ENCODE peak calls at places on chromosomes 7 and 10, in seven cellular contexts. Z is body of pancreas; G is Peyer's patch; U is GM23338; P is dorsolateral prefrontal cortex; J is CD4-positive, alpha-beta T cell; H is uterus. S is an unnamed sample.

GRCh38 chr10:115957010-115957395 is 316.0 kb downstream of the GFRA1 start:
- DNase-seq in P (no peak), Z (no peak), U (no peak), J (no peak), G (no peak), H (no peak), S (no peak)

GRCh38 chr10:30359373-30360206 is 10.5 kb upstream of the MTPAP start:
- DNase-seq in P (no peak), H (no peak), U (peak), G (peak), Z (peak), J (peak), S (no peak)

GRCh38 chr7:41403291-41403690 is 299.6 kb downstream of the INHBA start:
- DNase-seq in U (peak), P (no peak), H (no peak), G (no peak), Z (no peak), J (no peak), S (no peak)

GRCh38 chr10:32332299-32332750 is 14.6 kb downstream of the EPC1 start:
- DNase-seq in G (peak), U (no peak), H (no peak), P (no peak), Z (peak), J (peak), S (no peak)

GRCh38 chr7:55996856-55997500 is 32.6 kb downstream of the NIPSNAP2 start:
- DNase-seq in P (no peak), G (no peak), U (no peak), H (no peak), Z (no peak), J (no peak), S (no peak)

GRCh38 chr10:100738055-100738827 is 7.1 kb upstream of the PAX2 start:
- DNase-seq in J (no peak), U (peak), G (no peak), P (no peak), H (no peak), Z (no peak), S (no peak)

GRCh38 chr7:129457101-129457500 is 22.9 kb downstream of the STRIP2 start:
- DNase-seq in J (no peak), G (no peak), Z (no peak), U (no peak), P (no peak), H (no peak), S (no peak)

GRCh38 chr10:35464805-35465456 is 128.6 kb downstream of the CCNY start:
- DNase-seq in Z (no peak), P (no peak), H (no peak), G (no peak), J (no peak), U (peak), S (no peak)

GRCh38 chr7:14021069-14021468 is 31.6 kb upstream of the ETV1 start:
- DNase-seq in P (no peak), J (no peak), U (no peak), H (no peak), Z (no peak), G (no peak), S (no peak)

GRCh38 chr7:100806276-100806675 is 21.0 kb downstream of the EPHB4 start:
- DNase-seq in U (no peak), G (no peak), P (no peak), H (no peak), J (no peak), Z (no peak), S (no peak)

GRCh38 chr10:104066945-104067344 is 18.7 kb downstream of the COL17A1 start:
- DNase-seq in G (no peak), P (no peak), Z (no peak), H (no peak), J (no peak), U (peak), S (no peak)

GRCh38 chr10:70694410-70695179 is 22.3 kb downstream of the ADAMTS14 start:
- DNase-seq in Z (peak), G (no peak), J (no peak), H (no peak), U (no peak), P (no peak), S (no peak)

GRCh38 chr7:92827464-92827863 is 8.9 kb downstream of the CDK6 start:
- DNase-seq in H (no peak), P (no peak), J (no peak), U (no peak), Z (peak), G (no peak), S (no peak)

GRCh38 chr10:89373916-89374711 is 3.7 kb upstream of the IFIT1B start:
- DNase-seq in U (no peak), J (no peak), G (peak), Z (peak), P (peak), H (peak), S (peak)

GRCh38 chr7:27150568-27151340 is 1.6 kb downstream of the HOXA3 start:
- DNase-seq in G (peak), H (peak), P (peak), U (peak), J (peak), Z (peak), S (no peak)

GRCh38 chr10:124522131-124522902 is 60.7 kb downstream of the LHPP start:
- DNase-seq in P (no peak), G (no peak), J (no peak), U (no peak), Z (no peak), H (no peak), S (no peak)

GRCh38 chr7:150324366-150324961 is 1.1 kb upstream of the ACTR3C start:
- DNase-seq in H (no peak), P (no peak), G (no peak), Z (peak), U (peak), J (no peak), S (no peak)

GRCh38 chr7:23383225-23383624 is 84.1 kb downstream of the MALSU1 start:
- DNase-seq in Z (no peak), H (no peak), G (no peak), J (no peak), U (no peak), P (no peak), S (no peak)

GRCh38 chr7:126843883-126844282 is 408.9 kb downstream of the GRM8 start:
- DNase-seq in J (no peak), U (no peak), H (no peak), P (no peak), Z (no peak), G (no peak), S (no peak)
- TF ChIP-seq CTCF in J (no peak), U (no peak), H (no peak), P (no peak), Z (no peak), G (no peak), S (no peak)

DNA sequence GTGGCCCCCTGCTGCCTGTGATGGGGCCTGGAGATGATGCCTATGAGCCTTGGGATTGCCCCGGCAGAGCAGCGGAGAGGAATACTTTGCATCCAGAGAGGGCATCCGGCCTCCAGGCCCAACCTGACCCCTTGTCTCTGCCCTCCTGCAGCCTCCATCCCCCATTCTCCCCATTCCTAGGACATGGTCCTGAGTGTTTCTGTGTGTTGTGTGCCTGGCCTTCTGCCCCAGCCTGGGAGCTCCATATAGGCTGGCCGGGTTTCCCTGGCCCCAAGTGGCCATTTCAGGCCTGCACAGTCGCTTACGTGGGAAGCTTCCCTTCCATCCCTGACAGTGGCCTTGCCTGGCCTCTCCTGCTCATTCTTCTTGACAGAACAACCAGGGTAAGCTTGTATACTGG is 296.7 kb upstream of the ZMIZ1 start:
- DNase-seq in G (no peak), Z (no peak), H (no peak), J (no peak), U (no peak), P (no peak), S (no peak)
- H3K27ac ChIP-seq in G (peak), Z (no peak), H (peak), J (no peak), U (no peak), P (no peak), S (no peak)

GRCh38 chr10:131242007-131242406 is 69.5 kb downstream of the TCERG1L start:
- DNase-seq in G (no peak), Z (peak), H (no peak), P (no peak), J (no peak), U (peak), S (no peak)
- TF ChIP-seq CTCF in G (peak), Z (peak), H (no peak), P (peak), J (no peak), U (peak), S (no peak)

DNA sequence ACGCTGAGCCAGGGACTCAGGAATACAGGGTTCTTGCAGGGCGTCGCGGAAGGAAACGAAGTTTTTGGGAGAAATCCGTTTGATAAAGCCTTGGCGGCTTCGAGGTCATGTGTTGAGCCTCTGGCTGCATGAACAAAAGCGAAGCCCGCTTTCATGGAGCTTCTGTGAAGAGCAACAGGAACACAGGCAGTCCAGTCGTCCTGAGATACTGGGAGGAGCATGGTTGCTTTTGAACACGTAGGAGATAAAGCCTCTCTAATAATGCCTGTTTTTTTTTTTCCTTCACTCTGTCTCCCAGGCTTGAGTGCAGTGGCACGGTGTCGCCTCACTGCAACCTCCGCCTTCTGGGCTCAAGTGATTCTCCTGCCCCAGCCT is 455 bp upstream of the ZNF32 start:
- DNase-seq in J (no peak), Z (no peak), H (no peak), U (no peak), G (no peak), P (no peak), S (no peak)
- H3K27ac ChIP-seq in J (no peak), Z (no peak), H (peak), U (no peak), G (peak), P (peak), S (peak)

GRCh38 chr10:113980408-113981087 is 63.1 kb upstream of the ADRB1 start:
- DNase-seq in G (no peak), Z (no peak), U (peak), P (no peak), H (no peak), J (no peak), S (no peak)
- TF ChIP-seq CTCF in G (peak), Z (no peak), U (peak), P (peak), H (no peak), J (no peak), S (no peak)

DNA sequence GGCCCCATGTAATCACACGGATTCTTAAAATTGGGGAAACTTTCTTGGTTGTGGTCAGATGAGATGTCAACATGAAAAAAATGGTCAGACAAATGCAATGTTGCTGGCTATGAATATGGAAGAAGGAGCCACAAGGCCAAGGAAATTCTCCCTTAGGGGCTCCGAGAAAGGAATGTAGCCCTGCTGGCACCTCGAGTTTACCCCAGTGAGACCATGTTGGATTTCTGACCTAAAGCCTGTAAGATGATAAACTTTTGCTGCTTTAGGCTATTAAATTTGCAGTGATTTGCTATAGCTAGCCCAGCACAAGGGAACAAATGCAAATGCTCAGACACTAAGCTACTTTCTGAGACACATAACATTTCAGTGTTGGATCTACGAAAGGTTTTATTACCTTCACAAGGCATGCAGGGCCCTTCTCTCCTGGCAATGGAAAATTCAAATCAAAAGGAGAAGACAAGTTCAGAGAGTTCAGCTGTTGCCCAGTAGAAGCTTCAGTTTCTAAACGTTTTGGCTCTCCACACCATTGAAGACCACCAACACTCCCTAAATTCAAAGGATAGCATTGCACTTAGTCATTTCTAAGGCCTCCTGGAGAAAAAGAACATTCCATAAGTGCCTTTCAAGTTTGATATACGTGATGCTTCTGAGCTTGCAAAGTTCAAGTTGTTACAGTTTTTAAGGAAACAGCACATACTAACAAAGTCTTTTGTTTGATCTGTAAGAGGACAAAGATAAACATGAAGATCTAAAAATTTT is 23.4 kb downstream of the MCMBP start:
- DNase-seq in G (no peak), Z (no peak), J (no peak), H (no peak), U (no peak), P (no peak), S (no peak)
- H3K27ac ChIP-seq in G (no peak), Z (no peak), J (no peak), H (no peak), U (no peak), P (no peak), S (no peak)

DNA sequence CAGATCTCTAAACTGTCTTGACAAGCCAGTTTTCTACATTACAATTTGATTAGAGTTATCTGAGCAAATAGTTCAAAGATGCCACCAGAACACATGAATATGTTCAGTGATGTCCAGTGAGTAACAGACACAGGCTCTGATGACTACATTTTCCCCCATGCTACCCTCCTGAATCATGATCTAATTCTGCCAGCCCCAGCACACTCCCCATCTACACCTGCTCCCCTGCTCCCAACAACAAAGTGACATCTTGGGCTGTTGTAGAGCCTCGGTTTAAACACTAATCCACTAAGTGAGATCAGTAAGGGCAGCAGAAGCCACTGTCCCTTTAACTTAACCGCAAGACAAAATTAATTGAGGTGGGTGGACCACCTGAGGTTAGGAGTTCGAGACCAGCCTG is 104.6 kb downstream of the PROSER2 start:
- DNase-seq in U (no peak), H (no peak), J (no peak), G (no peak), Z (no peak), P (no peak), S (no peak)
- TF ChIP-seq CTCF in U (no peak), H (no peak), J (no peak), G (no peak), Z (no peak), P (no peak), S (no peak)

GRCh38 chr10:7410306-7410799 is 481 bp downstream of the SFMBT2 start:
- DNase-seq in Z (peak), J (no peak), U (peak), G (no peak), P (peak), H (peak), S (no peak)

GRCh38 chr10:7409045-7409731 is 1.6 kb downstream of the SFMBT2 start:
- DNase-seq in Z (peak), U (peak), H (peak), P (peak), G (peak), J (peak), S (no peak)

GRCh38 chr10:7410800-7411670 is at the start of gene SFMBT2:
- DNase-seq in J (peak), U (peak), Z (peak), G (peak), H (peak), P (peak), S (no peak)

GRCh38 chr10:7408494-7409044 is 2.3 kb downstream of the SFMBT2 start:
- DNase-seq in J (peak), Z (peak), U (peak), H (peak), P (peak), G (peak), S (no peak)

DNA sequence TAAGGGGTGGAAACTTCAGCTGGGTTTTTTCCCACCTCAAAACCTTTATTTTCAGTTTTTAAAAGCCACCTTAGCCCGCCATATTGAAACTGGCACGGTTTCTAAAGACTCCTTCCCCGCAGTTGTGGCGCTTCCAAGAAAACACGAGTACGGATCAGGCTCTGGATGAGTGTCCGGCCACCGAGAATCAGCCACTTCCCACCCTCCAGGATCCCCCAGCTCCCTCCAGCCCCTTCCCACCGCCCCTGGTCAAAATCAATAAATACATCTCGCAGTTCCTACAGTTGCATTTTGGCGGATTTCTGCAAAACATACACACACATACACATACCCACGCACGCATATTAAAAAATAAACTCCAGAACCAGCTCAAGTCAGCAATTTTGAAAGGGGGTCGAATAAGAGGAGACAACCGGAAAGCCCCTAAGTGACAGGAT is 1.1 kb downstream of the SFMBT2 start:
- DNase-seq in H (no peak), J (no peak), Z (no peak), G (no peak), P (no peak), U (no peak), S (no peak)
- H3K27ac ChIP-seq in H (peak), J (peak), Z (no peak), G (peak), P (peak), U (no peak), S (no peak)

S was measured in ascending aorta.